ENCODE peak calls at places on chromosomes 4 and X, in seven cellular contexts. B, A, W, H, O, M and G are unnamed samples.

GRCh38 chrX:15416133-15416993 is 32.1 kb upstream of the VEGFD start:
- DNase-seq in B (no peak), A (no peak), W (no peak), H (no peak), O (no peak), M (no peak), G (no peak)

GRCh38 chr4:24730256-24731001 is 64.9 kb upstream of the SOD3 start:
- DNase-seq in B (no peak), A (peak), W (no peak), H (no peak), O (no peak), M (no peak), G (no peak)

GRCh38 chr4:76197001-76197743 is 16.5 kb downstream of the SCARB2 start:
- DNase-seq in B (no peak), A (no peak), W (no peak), H (no peak), O (no peak), M (no peak), G (no peak)

GRCh38 chr4:24675723-24676122 is 91.4 kb upstream of the DHX15 start:
- DNase-seq in B (no peak), A (no peak), W (no peak), H (no peak), O (no peak), M (no peak), G (no peak)

GRCh38 chr4:106355193-106355592 is 13.4 kb downstream of the GIMD1 start:
- DNase-seq in B (no peak), A (no peak), W (no peak), H (no peak), O (no peak), M (no peak), G (no peak)

GRCh38 chr4:71607109-71607508 is 176.8 kb downstream of the GC start:
- DNase-seq in B (no peak), A (no peak), W (no peak), H (no peak), O (no peak), M (no peak), G (no peak)

GRCh38 chr4:122576261-122577188 is 44.3 kb downstream of the IL21 start:
- DNase-seq in B (no peak), A (peak), W (no peak), H (no peak), O (no peak), M (no peak), G (no peak)

GRCh38 chr4:84498203-84499026 is 677 bp downstream of the NKX6-1 start:
- DNase-seq in B (no peak), A (no peak), W (no peak), H (no peak), O (no peak), M (no peak), G (no peak)

GRCh38 chr4:2871911-2872310 is 28.3 kb downstream of the ADD1 start:
- DNase-seq in B (no peak), A (no peak), W (no peak), H (no peak), O (no peak), M (no peak), G (no peak)

GRCh38 chrX:40392599-40392998 is 188.2 kb upstream of the ATP6AP2 start:
- DNase-seq in B (no peak), A (no peak), W (no peak), H (no peak), O (no peak), M (no peak), G (no peak)

GRCh38 chrX:68599256-68600152 is 48.0 kb upstream of the STARD8 start:
- DNase-seq in B (no peak), A (no peak), W (no peak), H (no peak), O (no peak), M (no peak), G (no peak)

GRCh38 chr4:126821152-126821551 is 811.6 kb upstream of the INTU start:
- DNase-seq in B (no peak), A (no peak), W (no peak), H (no peak), O (no peak), M (no peak), G (no peak)

GRCh38 chr4:7156273-7157139 is 35.8 kb upstream of the SORCS2 start:
- DNase-seq in B (no peak), A (peak), W (no peak), H (peak), O (no peak), M (no peak), G (no peak)

GRCh38 chrX:135295944-135296305 is 13.4 kb upstream of the ETDC start:
- DNase-seq in B (no peak), A (no peak), W (no peak), H (no peak), O (no peak), M (no peak), G (no peak)

GRCh38 chr4:2806392-2807355 is 13.8 kb downstream of the SH3BP2 start:
- DNase-seq in B (no peak), A (no peak), W (no peak), H (no peak), O (no peak), M (no peak), G (no peak)

GRCh38 chr4:54004463-54004862 is 59.9 kb downstream of the CHIC2 start:
- DNase-seq in B (no peak), A (no peak), W (no peak), H (no peak), O (no peak), M (no peak), G (no peak)

GRCh38 chr4:1222938-1223690 is 25.8 kb downstream of the CTBP1 start:
- DNase-seq in B (no peak), A (no peak), W (no peak), H (no peak), O (no peak), M (no peak), G (no peak)

GRCh38 chr4:125229596-125230058 is 85.1 kb upstream of the FAT4 start:
- DNase-seq in B (no peak), A (no peak), W (no peak), H (no peak), O (no peak), M (no peak), G (no peak)

GRCh38 chrX:136780241-136780640 is 491 bp downstream of the ARHGEF6 start:
- DNase-seq in B (no peak), A (no peak), W (no peak), H (no peak), O (no peak), M (no peak), G (no peak)

GRCh38 chr4:1578968-1579833 is 104.9 kb downstream of the FAM53A start:
- DNase-seq in B (peak), A (peak), W (peak), H (peak), O (peak), M (peak), G (peak)

GRCh38 chr4:180751009-180751408 is 1492.2 kb upstream of the TENM3 start:
- DNase-seq in B (no peak), A (peak), W (no peak), H (no peak), O (no peak), M (no peak), G (no peak)

GRCh38 chr4:128917781-128918180 is 108.3 kb downstream of the JADE1 start:
- DNase-seq in B (no peak), A (no peak), W (no peak), H (no peak), O (no peak), M (no peak), G (no peak)

GRCh38 chrX:152997337-152997736 is 3.4 kb upstream of the PNMA5 start:
- DNase-seq in B (no peak), A (no peak), W (no peak), H (no peak), O (no peak), M (no peak), G (no peak)

GRCh38 chr4:109465065-109465464 is 31.4 kb downstream of the SEC24B start:
- DNase-seq in B (no peak), A (no peak), W (no peak), H (no peak), O (no peak), M (no peak), G (no peak)